ENCODE peak calls at places on chromosomes 1 and 21, in four cellular contexts. U is AG04450, B is aorta, V is mesenchymal stem cell. A is an unnamed sample.

GRCh38 chr1:212971312-212971711 is 21.0 kb downstream of the VASH2 start:
- DNase-seq in B (no peak), V (no peak), U (no peak), A (no peak)

GRCh38 chr1:193185861-193186714 is at the start of gene B3GALT2:
- DNase-seq in V (peak), U (no peak), B (no peak), A (peak)

GRCh38 chr21:44540741-44541288 is 820 bp upstream of the KRTAP10-1 start:
- DNase-seq in U (no peak), V (no peak), B (no peak), A (no peak)

GRCh38 chr1:182113879-182114626 is 52.5 kb upstream of the ZNF648 start:
- DNase-seq in U (no peak), V (no peak), B (no peak), A (no peak)

GRCh38 chr1:91440845-91441244 is 36.2 kb upstream of the HFM1 start:
- DNase-seq in U (no peak), B (no peak), V (no peak), A (no peak)

GRCh38 chr1:82706741-82707140 is 906.0 kb downstream of the ADGRL2 start:
- DNase-seq in U (no peak), B (no peak), V (no peak), A (no peak)

GRCh38 chr21:44509539-44509938 is 30.5 kb downstream of the KRTAP10-1 start:
- DNase-seq in U (no peak), B (no peak), V (no peak), A (no peak)

GRCh38 chr1:48469616-48470500 is 2.1 kb downstream of the SPATA6 start:
- DNase-seq in V (peak), B (no peak), U (no peak), A (peak)

GRCh38 chr1:27544818-27545612 is 55.0 kb upstream of the WASF2 start:
- DNase-seq in B (no peak), V (peak), U (no peak), A (no peak)

GRCh38 chr1:164308101-164308500 is 250.9 kb upstream of the PBX1 start:
- DNase-seq in V (no peak), B (no peak), U (no peak), A (no peak)

GRCh38 chr1:83689900-83690868 is 308.7 kb downstream of the TTLL7 start:
- DNase-seq in B (no peak), U (no peak), V (no peak), A (no peak)

GRCh38 chr1:184801503-184801902 is 46.8 kb upstream of the EDEM3 start:
- DNase-seq in U (peak), V (peak), B (no peak), A (peak)

GRCh38 chr1:155126494-155127104 is 1.1 kb upstream of the EFNA1 start:
- DNase-seq in B (no peak), V (peak), U (no peak), A (peak)

GRCh38 chr1:43349594-43350306 is 9.0 kb upstream of the CDC20 start:
- DNase-seq in B (no peak), U (peak), V (peak), A (peak)

GRCh38 chr1:67795179-67795916 is 37.9 kb downstream of the GNG12 start:
- DNase-seq in U (no peak), B (no peak), V (no peak), A (no peak)

GRCh38 chr1:232285138-232285537 is 344.8 kb downstream of the SIPA1L2 start:
- DNase-seq in V (no peak), B (no peak), U (no peak), A (no peak)

GRCh38 chr1:117284408-117285215 is 73.9 kb upstream of the VTCN1 start:
- DNase-seq in V (peak), B (no peak), U (peak), A (peak)

DNA sequence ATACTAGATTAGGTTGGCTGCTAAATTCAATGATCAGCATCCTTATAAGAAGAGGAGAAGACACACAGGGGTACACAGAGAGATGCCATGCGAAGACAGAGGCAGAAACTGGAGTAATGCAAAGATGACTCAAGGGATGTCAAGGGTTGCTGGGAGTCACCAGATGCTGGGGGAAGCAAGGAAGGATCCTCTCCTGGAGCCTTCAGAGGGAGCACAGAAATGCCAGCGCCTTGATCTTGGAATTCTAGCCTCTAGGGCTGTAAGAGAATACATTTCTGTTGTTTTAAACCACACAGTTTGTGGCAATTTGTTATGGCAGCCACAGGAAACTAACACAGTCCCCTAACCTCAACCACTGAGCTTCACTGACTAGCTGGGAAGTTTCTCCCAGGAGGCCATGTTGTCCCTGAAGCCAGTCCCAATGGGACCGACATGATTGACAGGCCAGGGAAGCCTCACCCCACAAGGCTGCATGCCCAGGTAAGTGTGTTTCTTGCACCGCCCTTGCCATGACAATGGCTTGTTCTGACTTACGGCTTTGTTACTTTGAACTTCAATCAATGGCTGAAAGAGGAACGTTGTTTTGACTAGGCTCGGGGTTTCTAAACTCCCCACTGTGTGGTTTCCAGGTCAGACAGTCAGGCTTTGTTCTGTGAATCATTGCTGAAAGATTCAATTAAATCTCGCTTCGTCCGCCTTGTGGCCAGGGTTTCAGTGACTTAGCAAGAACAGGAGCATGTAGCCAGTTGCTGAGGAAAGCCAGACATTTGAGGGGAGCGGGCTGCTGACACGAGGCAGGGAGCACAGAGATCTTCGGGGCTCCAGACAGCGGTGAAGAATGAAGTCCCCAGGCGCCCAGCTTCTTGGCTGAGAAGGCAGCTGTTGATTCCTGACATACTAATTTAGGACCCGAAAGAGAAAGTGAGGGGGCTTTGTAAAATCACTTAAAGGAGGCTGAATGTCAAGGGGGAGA is 62.3 kb downstream of the RUNX1 start:
- DNase-seq in V (peak), U (no peak), B (no peak), A (peak)
- H3K27ac ChIP-seq in V (peak), U (no peak), B (no peak), A (peak)

GRCh38 chr1:236163460-236164153 is 21.3 kb downstream of the GPR137B start:
- DNase-seq in U (no peak), V (no peak), B (no peak), A (no peak)
- H3K27ac ChIP-seq in U (no peak), V (no peak), B (no peak), A (no peak)

GRCh38 chr1:15852828-15853302 is 5.4 kb downstream of the SPEN start:
- DNase-seq in U (no peak), B (no peak), V (no peak), A (no peak)
- H3K27ac ChIP-seq in U (no peak), B (no peak), V (no peak), A (no peak)

DNA sequence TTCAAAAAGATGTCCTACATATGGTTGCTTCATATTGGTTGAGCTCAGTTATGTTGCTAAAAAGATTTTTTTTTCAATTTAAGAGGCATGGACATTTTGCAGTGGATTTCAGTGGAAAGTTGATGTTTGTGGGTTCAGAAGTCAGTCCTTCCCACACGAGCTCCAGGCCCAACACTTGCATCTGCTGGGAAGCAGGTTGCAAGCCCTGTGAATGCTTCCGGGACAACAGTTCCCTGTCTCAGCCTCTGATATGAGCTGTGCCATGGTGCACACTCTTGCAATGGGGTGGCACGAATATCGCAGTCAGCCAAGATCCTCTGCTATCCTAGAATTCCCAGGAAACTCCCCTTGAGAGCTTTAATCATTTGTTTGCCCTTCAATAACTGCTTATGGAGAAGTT is 30.3 kb upstream of the ABCG1 start:
- DNase-seq in B (no peak), V (no peak), U (no peak), A (no peak)
- H3K27ac ChIP-seq in B (no peak), V (no peak), U (no peak), A (no peak)

DNA sequence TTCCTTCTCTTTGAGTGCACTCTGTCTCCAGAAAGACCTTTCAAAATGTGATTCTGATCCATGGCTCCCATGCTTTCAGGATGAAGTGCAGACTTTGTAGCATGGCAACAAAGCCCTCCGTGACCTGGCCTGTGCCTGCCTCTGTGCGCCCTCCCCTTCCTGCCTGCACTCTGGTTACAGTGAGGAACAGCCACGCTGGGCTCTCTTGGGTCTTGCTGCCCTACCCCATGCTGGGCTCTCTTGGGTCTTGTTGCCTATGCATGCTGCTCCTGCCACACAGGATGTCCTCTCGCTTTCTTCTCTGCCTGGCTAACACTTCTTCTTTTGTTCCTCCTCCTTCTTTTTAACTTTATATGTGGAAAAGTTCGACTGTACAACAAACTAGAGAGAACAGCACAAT is 28.0 kb downstream of the LMOD1 start:
- DNase-seq in B (no peak), V (no peak), U (no peak), A (no peak)
- H3K27ac ChIP-seq in B (peak), V (no peak), U (peak), A (no peak)

DNA sequence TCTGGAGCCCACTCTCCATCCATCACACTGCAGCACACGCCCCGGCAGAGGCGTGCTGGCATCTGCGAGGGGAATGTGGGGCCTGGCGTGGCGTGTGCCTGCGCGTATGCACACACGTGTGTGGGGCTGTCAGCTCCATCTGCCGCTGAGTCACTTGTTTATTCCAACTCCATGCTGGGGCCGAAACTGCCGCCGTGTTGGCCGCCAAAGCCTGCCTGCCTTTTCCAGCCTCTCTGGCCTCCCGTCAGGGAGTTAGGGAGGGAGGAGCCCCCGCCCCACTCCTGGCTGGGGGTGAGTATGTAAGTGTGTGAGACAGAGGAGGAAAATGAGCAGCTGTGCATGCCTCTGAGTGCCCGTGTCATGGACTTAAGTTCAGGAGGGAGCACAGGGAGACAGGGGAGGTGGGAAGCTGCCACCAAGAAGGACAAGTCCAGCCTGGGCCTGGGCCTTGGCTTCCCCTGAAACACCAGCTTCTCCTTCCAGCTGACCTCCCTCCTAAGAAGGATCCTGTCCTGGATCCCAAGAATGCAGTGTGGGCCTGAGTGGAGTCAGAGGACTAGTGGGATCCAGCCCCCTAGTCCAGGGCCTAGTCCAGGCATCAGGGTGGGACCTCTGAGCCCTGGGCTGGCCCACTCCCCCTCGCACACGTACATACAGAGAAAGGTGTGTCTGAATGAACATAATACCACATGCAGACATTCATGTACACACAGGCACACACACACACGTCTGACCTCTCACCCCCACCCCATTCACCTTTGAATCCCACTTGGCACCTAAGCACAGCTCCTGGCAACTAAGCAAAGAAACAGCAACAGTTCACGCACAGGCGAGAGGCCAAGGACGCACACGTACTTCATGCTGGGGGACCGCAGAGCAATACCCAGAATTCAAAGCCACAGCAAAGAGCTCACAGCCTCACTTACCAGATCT is 24.7 kb downstream of the MEF2D start:
- DNase-seq in V (peak), B (peak), U (peak), A (no peak)
- H3K27ac ChIP-seq in V (no peak), B (peak), U (peak), A (no peak)